ENCODE peak calls at places on chromosomes 4 and X, in four cellular contexts. One of them, this sample, is unnamed.

GRCh38 chr4:183468210-183469095 is 24.0 kb downstream of the CDKN2AIP start:
- DNase-seq in suprapubic skin: no peak
- DNase-seq in GM12865: no peak
- DNase-seq in adrenal gland: no peak
- DNase-seq in this sample: peak

GRCh38 chr4:113673450-113673849 is 88.1 kb downstream of the CAMK2D start:
- DNase-seq in suprapubic skin: no peak
- DNase-seq in GM12865: peak
- DNase-seq in adrenal gland: no peak
- DNase-seq in this sample: peak

GRCh38 chr4:84677093-84677492 is 94.2 kb downstream of the CDS1 start:
- DNase-seq in suprapubic skin: no peak
- DNase-seq in GM12865: no peak
- DNase-seq in adrenal gland: no peak
- DNase-seq in this sample: no peak

GRCh38 chr4:10461091-10461849 is 4.0 kb upstream of the ZNF518B start:
- DNase-seq in suprapubic skin: no peak
- DNase-seq in GM12865: peak
- DNase-seq in adrenal gland: peak
- DNase-seq in this sample: peak

GRCh38 chr4:48778431-48779094 is 1.5 kb downstream of the FRYL start:
- DNase-seq in suprapubic skin: no peak
- DNase-seq in GM12865: no peak
- DNase-seq in adrenal gland: no peak
- DNase-seq in this sample: peak

GRCh38 chr4:128802680-128803628 is 6.5 kb upstream of the JADE1 start:
- DNase-seq in suprapubic skin: no peak
- DNase-seq in GM12865: no peak
- DNase-seq in adrenal gland: no peak
- DNase-seq in this sample: no peak

GRCh38 chr4:142168181-142168580 is 531.8 kb downstream of the IL15 start:
- DNase-seq in suprapubic skin: no peak
- DNase-seq in GM12865: no peak
- DNase-seq in adrenal gland: no peak
- DNase-seq in this sample: no peak

GRCh38 chr4:184824776-184825393 is 883 bp downstream of the ACSL1 start:
- DNase-seq in suprapubic skin: no peak
- DNase-seq in GM12865: peak
- DNase-seq in adrenal gland: no peak
- DNase-seq in this sample: no peak

GRCh38 chr4:147494301-147494700 is 13.4 kb downstream of the EDNRA start:
- DNase-seq in suprapubic skin: no peak
- DNase-seq in GM12865: no peak
- DNase-seq in adrenal gland: no peak
- DNase-seq in this sample: no peak

GRCh38 chrX:150607200-150607599 is 38.8 kb downstream of the MTM1 start:
- DNase-seq in suprapubic skin: no peak
- DNase-seq in GM12865: no peak
- DNase-seq in adrenal gland: no peak
- DNase-seq in this sample: no peak

GRCh38 chr4:175378372-175378771 is 433.7 kb downstream of the GPM6A start:
- DNase-seq in suprapubic skin: no peak
- DNase-seq in GM12865: no peak
- DNase-seq in adrenal gland: no peak
- DNase-seq in this sample: no peak

GRCh38 chr4:69823481-69824186 is 36.3 kb downstream of the SULT1E1 start:
- DNase-seq in suprapubic skin: no peak
- DNase-seq in GM12865: peak
- DNase-seq in adrenal gland: peak
- DNase-seq in this sample: peak

GRCh38 chrX:51894697-51895336 is 1.4 kb downstream of the MAGED1 start:
- DNase-seq in suprapubic skin: no peak
- DNase-seq in GM12865: peak
- DNase-seq in adrenal gland: peak
- DNase-seq in this sample: no peak

GRCh38 chr4:120897981-120898719 is 24.4 kb downstream of the PRDM5 start:
- DNase-seq in suprapubic skin: no peak
- DNase-seq in GM12865: no peak
- DNase-seq in adrenal gland: no peak
- DNase-seq in this sample: no peak

GRCh38 chr4:184386271-184386781 is 88.0 kb downstream of the IRF2 start:
- DNase-seq in suprapubic skin: no peak
- DNase-seq in GM12865: no peak
- DNase-seq in adrenal gland: no peak
- DNase-seq in this sample: no peak

GRCh38 chrX:119155416-119156035 is 27.9 kb upstream of the KIAA1210 start:
- DNase-seq in suprapubic skin: no peak
- DNase-seq in GM12865: no peak
- DNase-seq in adrenal gland: peak
- DNase-seq in this sample: peak

GRCh38 chr4:948936-949300 is 16.7 kb downstream of the TMEM175 start:
- DNase-seq in suprapubic skin: no peak
- DNase-seq in GM12865: no peak
- DNase-seq in adrenal gland: no peak
- DNase-seq in this sample: no peak

GRCh38 chr4:78584863-78585576 is 33.5 kb downstream of the ANXA3 start:
- DNase-seq in suprapubic skin: no peak
- DNase-seq in GM12865: no peak
- DNase-seq in adrenal gland: no peak
- DNase-seq in this sample: peak

GRCh38 chrX:134764202-134764785 is 106.0 kb upstream of the PLAC1 start:
- DNase-seq in suprapubic skin: no peak
- DNase-seq in GM12865: peak
- DNase-seq in adrenal gland: no peak
- DNase-seq in this sample: peak

DNA sequence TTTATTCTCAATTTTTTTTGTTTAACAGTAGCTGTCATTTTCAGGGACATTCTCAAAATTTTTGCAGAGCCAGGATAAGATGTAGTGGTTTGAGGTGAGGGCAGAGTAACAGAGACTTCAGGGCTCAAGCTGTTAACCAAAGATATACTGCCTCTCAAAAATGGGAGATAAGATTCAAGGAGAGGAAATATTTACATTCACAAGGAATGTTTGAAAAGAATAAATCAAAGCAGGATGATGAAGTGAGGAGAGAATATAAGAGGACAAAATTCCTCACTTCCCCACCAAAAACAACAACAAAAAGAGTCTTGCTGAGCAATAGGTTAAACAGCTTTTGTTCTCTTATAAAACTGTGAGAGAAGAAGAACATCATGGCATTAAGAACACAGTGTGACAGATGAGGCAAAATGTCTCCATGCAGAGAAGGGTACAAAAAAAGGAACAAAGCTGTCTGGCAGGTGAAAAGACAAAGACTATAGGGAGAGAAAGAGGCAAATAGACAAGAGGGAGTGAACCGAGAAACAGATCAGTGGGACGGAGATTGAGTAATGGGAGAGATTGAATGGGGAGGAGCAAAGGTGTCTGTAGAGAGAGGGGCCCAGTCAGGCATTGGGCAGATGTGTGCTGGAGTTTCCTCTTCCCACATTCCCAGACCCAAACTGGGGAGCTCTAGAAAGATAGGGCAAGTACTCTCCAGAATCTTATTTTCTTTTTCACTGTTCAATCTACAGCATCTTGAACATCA is 106.1 kb upstream of the TMEM150C start:
- DNase-seq in suprapubic skin: no peak
- DNase-seq in GM12865: no peak
- DNase-seq in adrenal gland: no peak
- DNase-seq in this sample: no peak
- H3K4me3 ChIP-seq in suprapubic skin: no peak
- H3K4me3 ChIP-seq in GM12865: no peak
- H3K4me3 ChIP-seq in adrenal gland: no peak
- H3K4me3 ChIP-seq in this sample: no peak

GRCh38 chr4:186189656-186190055 is 1.7 kb upstream of the CYP4V2 start:
- DNase-seq in suprapubic skin: no peak
- DNase-seq in GM12865: no peak
- DNase-seq in adrenal gland: no peak
- DNase-seq in this sample: no peak
- TF ChIP-seq CTCF in suprapubic skin: no peak
- TF ChIP-seq CTCF in GM12865: no peak
- TF ChIP-seq CTCF in adrenal gland: no peak
- TF ChIP-seq CTCF in this sample: no peak

DNA sequence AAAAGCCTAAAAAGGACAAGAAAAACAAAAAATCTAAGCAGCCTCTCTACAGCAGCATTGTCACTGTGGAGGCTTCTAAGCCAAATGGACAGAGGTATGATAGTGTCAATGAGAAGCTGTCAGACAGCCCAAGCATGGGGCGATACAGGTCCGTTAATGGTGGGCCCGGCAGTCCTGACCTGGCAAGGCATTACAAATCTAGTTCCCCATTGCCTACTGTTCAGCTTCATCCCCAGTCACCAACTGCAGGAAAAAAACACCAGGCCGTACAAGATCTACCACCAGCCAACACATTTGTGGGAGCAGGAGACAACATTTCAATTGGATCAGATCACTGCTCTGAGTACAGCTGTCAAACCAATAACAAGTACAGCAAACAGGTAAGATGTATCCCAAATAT is 4.0 kb downstream of the PCDH7 start:
- DNase-seq in suprapubic skin: no peak
- DNase-seq in GM12865: no peak
- DNase-seq in adrenal gland: no peak
- DNase-seq in this sample: no peak
- H3K4me3 ChIP-seq in suprapubic skin: peak
- H3K4me3 ChIP-seq in GM12865: no peak
- H3K4me3 ChIP-seq in adrenal gland: no peak
- H3K4me3 ChIP-seq in this sample: peak

DNA sequence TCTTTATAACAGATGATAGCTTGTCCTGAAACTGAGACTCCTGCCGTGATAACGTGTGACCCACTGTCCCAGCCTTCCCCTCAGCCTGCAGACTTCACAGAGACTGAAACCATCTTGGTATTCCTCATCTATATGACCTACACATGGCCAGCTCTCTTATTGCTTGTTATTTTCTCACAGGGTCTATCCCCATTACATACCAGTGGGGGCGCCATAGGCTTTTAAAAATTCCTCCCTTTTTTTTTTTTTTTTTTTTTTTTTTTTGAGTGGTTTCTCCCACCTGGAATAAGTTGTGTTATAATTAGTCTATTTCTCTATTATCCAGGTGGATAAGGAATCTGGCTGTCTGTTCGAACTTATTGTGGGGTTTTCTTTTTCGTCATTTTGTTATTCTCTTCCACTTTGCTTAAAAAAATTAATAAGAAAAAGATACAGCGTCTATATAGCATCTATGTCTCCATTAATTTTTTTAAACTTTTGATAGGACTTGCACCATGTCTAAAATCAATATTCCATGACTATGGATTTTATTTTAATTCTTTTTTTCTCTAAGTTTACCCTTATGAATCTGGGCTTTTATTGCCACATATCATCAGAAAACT is 47.2 kb downstream of the GYG2 start:
- DNase-seq in suprapubic skin: no peak
- DNase-seq in GM12865: peak
- DNase-seq in adrenal gland: no peak
- DNase-seq in this sample: no peak
- TF ChIP-seq CTCF in suprapubic skin: no peak
- TF ChIP-seq CTCF in GM12865: peak
- TF ChIP-seq CTCF in adrenal gland: no peak
- TF ChIP-seq CTCF in this sample: peak

GRCh38 chrX:7205037-7205577 is 57.2 kb upstream of the PUDP start:
- DNase-seq in suprapubic skin: no peak
- DNase-seq in GM12865: peak
- DNase-seq in adrenal gland: no peak
- DNase-seq in this sample: no peak

GRCh38 chrX:7204619-7205018 is 56.7 kb upstream of the PUDP start:
- DNase-seq in suprapubic skin: no peak
- DNase-seq in GM12865: no peak
- DNase-seq in adrenal gland: no peak
- DNase-seq in this sample: no peak

GRCh38 chrX:7201481-7201880 is 53.5 kb upstream of the PUDP start:
- DNase-seq in suprapubic skin: no peak
- DNase-seq in GM12865: no peak
- DNase-seq in adrenal gland: no peak
- DNase-seq in this sample: no peak

GRCh38 chrX:7198499-7198898 is 50.5 kb upstream of the PUDP start:
- DNase-seq in suprapubic skin: no peak
- DNase-seq in GM12865: no peak
- DNase-seq in adrenal gland: no peak
- DNase-seq in this sample: no peak

DNA sequence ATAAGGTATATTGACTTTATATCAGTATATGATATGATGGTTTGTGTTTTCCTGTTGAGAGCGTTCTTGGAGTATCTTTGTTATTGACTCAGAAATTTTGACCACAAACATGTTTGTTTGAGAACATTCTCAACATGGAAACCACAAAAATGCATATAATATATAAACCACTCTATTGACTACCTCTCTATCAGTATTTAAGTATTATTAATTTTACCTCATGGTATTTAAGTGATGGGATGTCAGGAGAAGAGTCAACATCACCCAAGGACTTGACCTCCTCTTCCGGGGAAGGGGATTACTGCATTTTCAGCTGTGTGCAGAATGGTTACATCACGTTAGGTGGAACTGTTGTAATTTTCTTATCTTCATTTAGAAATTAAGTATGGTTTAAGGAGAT is 54.3 kb upstream of the PUDP start:
- DNase-seq in suprapubic skin: no peak
- DNase-seq in GM12865: no peak
- DNase-seq in adrenal gland: no peak
- DNase-seq in this sample: no peak
- H3K4me3 ChIP-seq in suprapubic skin: no peak
- H3K4me3 ChIP-seq in GM12865: no peak
- H3K4me3 ChIP-seq in adrenal gland: no peak
- H3K4me3 ChIP-seq in this sample: no peak

DNA sequence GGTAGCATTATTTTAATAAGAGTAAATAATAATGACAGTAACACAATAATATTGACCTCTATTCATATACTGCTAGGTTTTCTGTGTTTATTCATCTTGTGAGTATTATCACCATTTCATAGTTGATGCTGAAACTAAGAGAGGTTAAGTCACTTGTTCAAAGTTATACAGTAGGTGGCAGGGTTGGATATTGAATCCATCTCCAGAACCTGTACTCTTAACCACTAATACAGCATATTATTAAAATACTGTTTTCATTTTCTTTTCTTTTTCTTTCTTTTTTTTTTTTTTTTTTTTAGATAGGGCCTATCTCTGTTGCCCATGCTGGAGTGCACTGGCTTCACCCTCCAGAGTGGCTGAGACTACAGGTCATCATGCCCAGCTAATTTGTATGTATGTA is 7.1 kb upstream of the ELF2 start:
- DNase-seq in suprapubic skin: no peak
- DNase-seq in GM12865: peak
- DNase-seq in adrenal gland: no peak
- DNase-seq in this sample: peak
- TF ChIP-seq CTCF in suprapubic skin: no peak
- TF ChIP-seq CTCF in GM12865: no peak
- TF ChIP-seq CTCF in adrenal gland: no peak
- TF ChIP-seq CTCF in this sample: peak

GRCh38 chrX:4944767-4945166 is 1231.3 kb upstream of the PRKX start:
- DNase-seq in suprapubic skin: no peak
- DNase-seq in GM12865: no peak
- DNase-seq in adrenal gland: no peak
- DNase-seq in this sample: no peak
- H3K4me3 ChIP-seq in suprapubic skin: no peak
- H3K4me3 ChIP-seq in GM12865: no peak
- H3K4me3 ChIP-seq in adrenal gland: no peak
- H3K4me3 ChIP-seq in this sample: no peak

GRCh38 chr4:90120037-90120436 is 7.2 kb upstream of the CCSER1 start:
- DNase-seq in suprapubic skin: no peak
- DNase-seq in GM12865: peak
- DNase-seq in adrenal gland: no peak
- DNase-seq in this sample: peak
- TF ChIP-seq CTCF in suprapubic skin: no peak
- TF ChIP-seq CTCF in GM12865: peak
- TF ChIP-seq CTCF in adrenal gland: no peak
- TF ChIP-seq CTCF in this sample: peak

GRCh38 chrX:154429708-154430107 is 1.2 kb downstream of the ATP6AP1 start:
- DNase-seq in suprapubic skin: no peak
- DNase-seq in GM12865: no peak
- DNase-seq in adrenal gland: no peak
- DNase-seq in this sample: no peak
- H3K4me3 ChIP-seq in suprapubic skin: peak
- H3K4me3 ChIP-seq in GM12865: peak
- H3K4me3 ChIP-seq in adrenal gland: no peak
- H3K4me3 ChIP-seq in this sample: peak